ENCODE peak calls at places on chromosome 3, in five cellular contexts. Y, V, C, D and E are unnamed samples.

GRCh38 chr3:42749025-42749752 is 23.9 kb downstream of the CCDC13 start:
- DNase-seq in Y (no peak), V (no peak), C (no peak), D (peak; percentile 21), E (no peak)

GRCh38 chr3:32706348-32707025 is 21.5 kb downstream of the CNOT10 start:
- DNase-seq in Y (no peak), V (no peak), C (no peak), D (no peak), E (no peak)

GRCh38 chr3:49173116-49173791 is 1.9 kb downstream of the KLHDC8B start:
- DNase-seq in Y (peak; percentile 85), V (no peak), C (no peak), D (peak; percentile 55), E (no peak)

GRCh38 chr3:127678611-127679533 is 6.1 kb downstream of the ABTB1 start:
- DNase-seq in Y (peak; percentile 8), V (no peak), C (no peak), D (peak; percentile 23), E (no peak)

GRCh38 chr3:13885704-13886010 is 5.8 kb upstream of the WNT7A start:
- DNase-seq in Y (no peak), V (no peak), C (no peak), D (no peak), E (no peak)

GRCh38 chr3:2452249-2452648 is 353.6 kb downstream of the CNTN4 start:
- DNase-seq in Y (no peak), V (no peak), C (no peak), D (no peak), E (no peak)

GRCh38 chr3:172629470-172629869 is 81.4 kb downstream of the NCEH1 start:
- DNase-seq in Y (no peak), V (no peak), C (no peak), D (no peak), E (no peak)

GRCh38 chr3:121481116-121481895 is 64.5 kb downstream of the POLQ start:
- DNase-seq in Y (peak; percentile 20), V (no peak), C (no peak), D (no peak), E (no peak)

GRCh38 chr3:114217266-114217665 is 20.1 kb downstream of the ZNF80 start:
- DNase-seq in Y (no peak), V (no peak), C (no peak), D (no peak), E (no peak)

GRCh38 chr3:8784676-8785435 is 15.4 kb upstream of the OXTR start:
- DNase-seq in Y (no peak), V (no peak), C (no peak), D (no peak), E (no peak)

GRCh38 chr3:107899996-107900651 is 190.7 kb downstream of the CD47 start:
- DNase-seq in Y (no peak), V (no peak), C (no peak), D (no peak), E (no peak)

GRCh38 chr3:107264888-107265287 is 112.4 kb upstream of the CCDC54 start:
- DNase-seq in Y (no peak), V (no peak), C (no peak), D (no peak), E (no peak)

GRCh38 chr3:46482632-46483311 is 15.0 kb upstream of the RTP3 start:
- DNase-seq in Y (no peak), V (no peak), C (no peak), D (no peak), E (no peak)

GRCh38 chr3:194337965-194338753 is 13.0 kb downstream of the CPN2 start:
- DNase-seq in Y (no peak), V (no peak), C (no peak), D (no peak), E (no peak)

GRCh38 chr3:58573638-58574037 is 3.6 kb downstream of the FAM107A start:
- DNase-seq in Y (no peak), V (no peak), C (no peak), D (no peak), E (no peak)

GRCh38 chr3:100578646-100579045 is 30.8 kb upstream of the ADGRG7 start:
- DNase-seq in Y (no peak), V (no peak), C (no peak), D (no peak), E (no peak)

GRCh38 chr3:30649572-30650310 is 43.3 kb downstream of the TGFBR2 start:
- DNase-seq in Y (no peak), V (no peak), C (peak; percentile 19), D (no peak), E (no peak)

GRCh38 chr3:177262396-177262795 is 65.1 kb upstream of the TBL1XR1 start:
- DNase-seq in Y (no peak), V (peak; percentile 30), C (no peak), D (peak; percentile 42), E (no peak)

GRCh38 chr3:76365284-76365683 is 579.9 kb upstream of the ZNF717 start:
- DNase-seq in Y (no peak), V (no peak), C (no peak), D (no peak), E (no peak)

GRCh38 chr3:72591522-72592421 is 256.5 kb downstream of the SHQ1 start:
- DNase-seq in Y (peak; percentile 49), V (peak; percentile 30), C (no peak), D (no peak), E (no peak)

GRCh38 chr3:144129536-144130214 is 158.1 kb downstream of the DIPK2A start:
- DNase-seq in Y (no peak), V (no peak), C (no peak), D (no peak), E (no peak)

GRCh38 chr3:160395297-160395696 is 3.7 kb downstream of the IFT80 start:
- DNase-seq in Y (no peak), V (peak; percentile 32), C (no peak), D (no peak), E (no peak)

DNA sequence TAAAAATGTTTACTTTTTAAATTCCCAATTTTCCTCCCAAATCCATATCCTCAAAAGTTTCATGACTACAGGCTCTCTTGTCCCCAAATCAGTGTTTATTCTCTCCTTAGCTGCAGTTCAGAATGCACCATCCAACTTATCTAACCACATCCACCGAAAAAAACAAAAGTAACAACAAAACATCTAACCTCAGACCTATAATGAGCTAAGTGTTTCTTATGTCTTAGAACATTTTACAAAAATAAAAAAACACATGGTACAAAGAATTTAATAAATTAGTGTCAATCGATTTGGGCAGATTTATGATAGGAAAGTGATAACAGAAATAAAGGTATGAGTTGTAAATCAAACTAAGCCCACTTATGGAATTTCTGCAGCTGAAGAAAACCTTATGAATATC is 13.6 kb downstream of the SATB1 start:
- DNase-seq in Y (no peak), V (no peak), C (no peak), D (no peak), E (no peak)
- TF ChIP-seq CTCF in Y (no peak), V (no peak), C (no peak), D (no peak), E (no peak)

GRCh38 chr3:171013822-171014748 is 12.4 kb downstream of the SLC2A2 start:
- DNase-seq in Y (no peak), V (no peak), C (no peak), D (no peak), E (no peak)

GRCh38 chr3:171023566-171023965 is 3.0 kb downstream of the SLC2A2 start:
- DNase-seq in Y (no peak), V (no peak), C (no peak), D (no peak), E (no peak)

GRCh38 chr3:171021377-171021776 is 5.1 kb downstream of the SLC2A2 start:
- DNase-seq in Y (no peak), V (no peak), C (no peak), D (no peak), E (no peak)

DNA sequence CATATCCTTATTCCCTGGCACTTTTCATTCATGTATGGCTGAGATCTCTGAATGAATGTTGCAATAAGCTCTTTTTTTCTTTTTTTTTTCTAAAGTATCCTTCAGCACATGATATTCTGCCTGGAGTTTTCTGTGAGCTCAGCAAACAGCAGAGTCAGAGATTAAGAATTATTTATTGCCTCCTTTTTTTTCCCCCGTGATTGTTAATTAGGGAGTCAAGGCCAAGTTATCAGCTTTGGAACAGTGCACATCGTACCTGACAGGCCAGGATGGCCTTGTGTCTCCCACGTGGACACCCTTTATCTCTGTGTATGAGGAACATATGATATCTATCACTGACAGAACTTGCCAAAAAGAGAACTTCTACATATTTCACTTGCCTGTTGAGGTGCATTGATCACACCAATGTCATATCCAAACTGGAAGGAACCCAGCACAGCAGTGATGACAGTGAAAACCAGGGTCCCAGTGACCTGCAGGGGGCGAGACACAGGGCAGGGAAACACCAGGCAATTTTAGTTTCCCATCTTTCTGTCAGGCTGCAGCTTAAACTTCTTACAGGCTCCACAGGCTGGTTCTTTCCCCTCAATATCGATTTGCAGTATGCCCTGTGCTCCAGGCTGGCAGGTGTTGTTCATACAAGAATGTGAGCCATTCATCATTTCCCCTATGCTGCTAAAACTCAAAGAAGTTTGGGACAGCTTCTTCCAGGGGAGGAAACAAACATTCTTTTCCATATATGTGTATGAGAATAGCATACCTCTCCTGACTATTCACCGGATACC is 8.2 kb downstream of the SLC2A2 start:
- DNase-seq in Y (no peak), V (peak; percentile 58), C (no peak), D (peak; percentile 47), E (peak; percentile 48)
- TF ChIP-seq CTCF in Y (no peak), V (peak; percentile 54), C (no peak), D (peak; percentile 70), E (peak; percentile 52)

GRCh38 chr3:141539441-141540187 is 52.8 kb downstream of the RASA2 start:
- DNase-seq in Y (no peak), V (no peak), C (no peak), D (no peak), E (no peak)

GRCh38 chr3:141540531-141540930 is 53.7 kb downstream of the RASA2 start:
- DNase-seq in Y (no peak), V (no peak), C (no peak), D (no peak), E (no peak)

GRCh38 chr3:141542202-141542959 is 55.6 kb downstream of the RASA2 start:
- DNase-seq in Y (no peak), V (no peak), C (no peak), D (no peak), E (no peak)

GRCh38 chr3:141544697-141545096 is 57.9 kb downstream of the RASA2 start:
- DNase-seq in Y (no peak), V (no peak), C (no peak), D (no peak), E (no peak)

GRCh38 chr3:141542989-141543388 is 56.2 kb downstream of the RASA2 start:
- DNase-seq in Y (no peak), V (no peak), C (no peak), D (no peak), E (no peak)
- TF ChIP-seq CTCF in Y (no peak), V (no peak), C (no peak), D (no peak), E (peak; percentile 37)

DNA sequence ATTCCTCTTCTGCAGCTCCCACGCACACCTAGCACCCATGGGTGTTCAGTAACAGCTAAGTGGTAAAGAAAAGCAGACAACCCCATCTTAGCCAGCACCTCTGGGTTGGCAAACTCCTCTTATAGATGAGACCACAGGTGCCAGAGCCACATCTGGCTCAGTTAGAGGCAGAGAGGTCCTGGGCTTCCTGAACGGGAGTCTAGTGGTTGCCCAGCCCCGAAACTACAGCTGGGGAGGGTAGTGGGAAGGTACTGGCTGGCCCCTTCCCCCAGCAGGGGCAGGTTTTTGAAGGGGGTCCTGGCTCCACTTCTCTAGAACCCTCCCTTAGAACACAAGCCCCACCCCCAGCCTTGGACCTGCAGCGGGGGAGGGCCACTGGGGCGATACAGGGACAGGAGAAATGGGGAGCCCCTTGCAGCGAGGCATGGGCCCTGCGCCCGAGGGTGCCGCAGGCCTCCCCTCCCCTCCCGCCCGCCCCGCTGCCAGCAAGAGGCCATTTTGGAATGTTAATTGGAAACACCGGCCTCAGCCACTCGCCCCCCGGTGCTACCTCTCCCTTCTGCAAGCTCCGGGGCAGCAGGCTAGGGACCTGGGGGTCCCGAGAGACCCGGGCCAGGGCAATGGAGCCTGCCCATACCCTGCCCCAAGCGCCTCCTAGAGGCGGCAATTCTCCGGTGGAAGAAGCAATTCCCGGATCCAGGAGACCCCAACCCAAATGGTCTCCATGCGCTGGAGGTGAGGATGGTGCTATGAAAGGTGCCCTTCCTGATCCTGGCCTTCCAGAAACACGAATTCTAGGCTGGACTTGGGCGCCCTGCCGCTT is 1.5 kb downstream of the DUSP7 start:
- DNase-seq in Y (peak; percentile 50), V (no peak), C (no peak), D (peak; percentile 40), E (peak; percentile 26)
- TF ChIP-seq CTCF in Y (no peak), V (no peak), C (no peak), D (peak; percentile 62), E (no peak)